ENCODE peak calls at places on chromosome 21, in four cellular contexts. One of them, this sample, is unnamed.

GRCh38 chr21:33360281-33360680 is 35.5 kb downstream of the IFNAR1 start:
- DNase-seq in PC-3: peak; percentile 59
- DNase-seq in SK-N-SH: no peak
- DNase-seq in neural progenitor cell: no peak
- DNase-seq in this sample: no peak

GRCh38 chr21:9839011-9839661 is 682.2 kb upstream of the TPTE start:
- DNase-seq in PC-3: peak; percentile 1
- DNase-seq in SK-N-SH: peak; percentile 41
- DNase-seq in neural progenitor cell: no peak
- DNase-seq in this sample: no peak

GRCh38 chr21:14600569-14601308 is 54.6 kb upstream of the SAMSN1 start:
- DNase-seq in PC-3: no peak
- DNase-seq in SK-N-SH: no peak
- DNase-seq in neural progenitor cell: no peak
- DNase-seq in this sample: no peak

GRCh38 chr21:42337830-42338729 is 12.7 kb downstream of the TFF2 start:
- DNase-seq in PC-3: peak; percentile 95
- DNase-seq in SK-N-SH: peak; percentile 55
- DNase-seq in neural progenitor cell: peak; percentile 87
- DNase-seq in this sample: peak; percentile 51

GRCh38 chr21:34579411-34579810 is 35.5 kb downstream of the RCAN1 start:
- DNase-seq in PC-3: peak; percentile 71
- DNase-seq in SK-N-SH: no peak
- DNase-seq in neural progenitor cell: no peak
- DNase-seq in this sample: no peak

GRCh38 chr21:44709426-44710293 is 1.7 kb downstream of the TSPEAR start:
- DNase-seq in PC-3: peak; percentile 62
- DNase-seq in SK-N-SH: peak; percentile 28
- DNase-seq in neural progenitor cell: peak; percentile 57
- DNase-seq in this sample: no peak

GRCh38 chr21:34204481-34205439 is 131.4 kb downstream of the MRPS6 start:
- DNase-seq in PC-3: no peak
- DNase-seq in SK-N-SH: peak; percentile 57
- DNase-seq in neural progenitor cell: peak; percentile 59
- DNase-seq in this sample: no peak

GRCh38 chr21:43921979-43922945 is 57.2 kb downstream of the AGPAT3 start:
- DNase-seq in PC-3: no peak
- DNase-seq in SK-N-SH: no peak
- DNase-seq in neural progenitor cell: no peak
- DNase-seq in this sample: no peak

GRCh38 chr21:22120616-22121266 is 1122.5 kb downstream of the NCAM2 start:
- DNase-seq in PC-3: peak; percentile 48
- DNase-seq in SK-N-SH: no peak
- DNase-seq in neural progenitor cell: peak; percentile 54
- DNase-seq in this sample: no peak

GRCh38 chr21:45294509-45295291 is 7.0 kb upstream of the POFUT2 start:
- DNase-seq in PC-3: peak; percentile 92
- DNase-seq in SK-N-SH: peak; percentile 25
- DNase-seq in neural progenitor cell: no peak
- DNase-seq in this sample: no peak

GRCh38 chr21:34945288-34945687 is 103.8 kb downstream of the RUNX1 start:
- DNase-seq in PC-3: no peak
- DNase-seq in SK-N-SH: no peak
- DNase-seq in neural progenitor cell: no peak
- DNase-seq in this sample: no peak

GRCh38 chr21:42740405-42740909 is 87.0 kb downstream of the PDE9A start:
- DNase-seq in PC-3: no peak
- DNase-seq in SK-N-SH: no peak
- DNase-seq in neural progenitor cell: no peak
- DNase-seq in this sample: no peak

GRCh38 chr21:44485254-44485793 is 30.0 kb downstream of the LRRC3 start:
- DNase-seq in PC-3: no peak
- DNase-seq in SK-N-SH: peak; percentile 83
- DNase-seq in neural progenitor cell: peak; percentile 74
- DNase-seq in this sample: no peak

GRCh38 chr21:45880097-45881068 is 101.2 kb upstream of the COL6A1 start:
- DNase-seq in PC-3: peak; percentile 91
- DNase-seq in SK-N-SH: peak; percentile 32
- DNase-seq in neural progenitor cell: peak; percentile 92
- DNase-seq in this sample: peak; percentile 90

GRCh38 chr21:44929799-44930542 is 9.3 kb upstream of the ITGB2 start:
- DNase-seq in PC-3: no peak
- DNase-seq in SK-N-SH: no peak
- DNase-seq in neural progenitor cell: no peak
- DNase-seq in this sample: no peak

GRCh38 chr21:30042443-30042842 is 102.6 kb upstream of the GRIK1 start:
- DNase-seq in PC-3: no peak
- DNase-seq in SK-N-SH: no peak
- DNase-seq in neural progenitor cell: no peak
- DNase-seq in this sample: no peak

GRCh38 chr21:14646893-14647292 is 100.8 kb upstream of the SAMSN1 start:
- DNase-seq in PC-3: no peak
- DNase-seq in SK-N-SH: no peak
- DNase-seq in neural progenitor cell: no peak
- DNase-seq in this sample: no peak

GRCh38 chr21:15063081-15063820 is 1.5 kb downstream of the NRIP1 start:
- DNase-seq in PC-3: peak; percentile 43
- DNase-seq in SK-N-SH: no peak
- DNase-seq in neural progenitor cell: peak; percentile 40
- DNase-seq in this sample: peak; percentile 4

GRCh38 chr21:37009740-37010341 is 3.3 kb downstream of the RIPPLY3 start:
- DNase-seq in PC-3: peak; percentile 93
- DNase-seq in SK-N-SH: peak; percentile 91
- DNase-seq in neural progenitor cell: peak; percentile 92
- DNase-seq in this sample: peak; percentile 98

GRCh38 chr21:45279446-45280177 is 8.1 kb downstream of the POFUT2 start:
- DNase-seq in PC-3: no peak
- DNase-seq in SK-N-SH: no peak
- DNase-seq in neural progenitor cell: no peak
- DNase-seq in this sample: no peak

GRCh38 chr21:36606292-36606982 is 92.5 kb upstream of the SIM2 start:
- DNase-seq in PC-3: no peak
- DNase-seq in SK-N-SH: no peak
- DNase-seq in neural progenitor cell: no peak
- DNase-seq in this sample: peak; percentile 5

GRCh38 chr21:44834231-44834950 is 16.5 kb upstream of the SUMO3 start:
- DNase-seq in PC-3: no peak
- DNase-seq in SK-N-SH: no peak
- DNase-seq in neural progenitor cell: no peak
- DNase-seq in this sample: no peak

GRCh38 chr21:42636535-42636914 is 16.9 kb upstream of the PDE9A start:
- DNase-seq in PC-3: peak; percentile 39
- DNase-seq in SK-N-SH: no peak
- DNase-seq in neural progenitor cell: no peak
- DNase-seq in this sample: no peak

GRCh38 chr21:45889961-45890360 is 91.6 kb upstream of the COL6A1 start:
- DNase-seq in PC-3: no peak
- DNase-seq in SK-N-SH: no peak
- DNase-seq in neural progenitor cell: peak; percentile 48
- DNase-seq in this sample: no peak

GRCh38 chr21:29793712-29794111 is 146.1 kb downstream of the GRIK1 start:
- DNase-seq in PC-3: no peak
- DNase-seq in SK-N-SH: no peak
- DNase-seq in neural progenitor cell: no peak
- DNase-seq in this sample: no peak

GRCh38 chr21:37742532-37742931 is 173.7 kb downstream of the KCNJ6 start:
- DNase-seq in PC-3: no peak
- DNase-seq in SK-N-SH: no peak
- DNase-seq in neural progenitor cell: no peak
- DNase-seq in this sample: no peak

GRCh38 chr21:37028579-37028978 is 22.1 kb downstream of the RIPPLY3 start:
- DNase-seq in PC-3: peak; percentile 45
- DNase-seq in SK-N-SH: no peak
- DNase-seq in neural progenitor cell: no peak
- DNase-seq in this sample: no peak

DNA sequence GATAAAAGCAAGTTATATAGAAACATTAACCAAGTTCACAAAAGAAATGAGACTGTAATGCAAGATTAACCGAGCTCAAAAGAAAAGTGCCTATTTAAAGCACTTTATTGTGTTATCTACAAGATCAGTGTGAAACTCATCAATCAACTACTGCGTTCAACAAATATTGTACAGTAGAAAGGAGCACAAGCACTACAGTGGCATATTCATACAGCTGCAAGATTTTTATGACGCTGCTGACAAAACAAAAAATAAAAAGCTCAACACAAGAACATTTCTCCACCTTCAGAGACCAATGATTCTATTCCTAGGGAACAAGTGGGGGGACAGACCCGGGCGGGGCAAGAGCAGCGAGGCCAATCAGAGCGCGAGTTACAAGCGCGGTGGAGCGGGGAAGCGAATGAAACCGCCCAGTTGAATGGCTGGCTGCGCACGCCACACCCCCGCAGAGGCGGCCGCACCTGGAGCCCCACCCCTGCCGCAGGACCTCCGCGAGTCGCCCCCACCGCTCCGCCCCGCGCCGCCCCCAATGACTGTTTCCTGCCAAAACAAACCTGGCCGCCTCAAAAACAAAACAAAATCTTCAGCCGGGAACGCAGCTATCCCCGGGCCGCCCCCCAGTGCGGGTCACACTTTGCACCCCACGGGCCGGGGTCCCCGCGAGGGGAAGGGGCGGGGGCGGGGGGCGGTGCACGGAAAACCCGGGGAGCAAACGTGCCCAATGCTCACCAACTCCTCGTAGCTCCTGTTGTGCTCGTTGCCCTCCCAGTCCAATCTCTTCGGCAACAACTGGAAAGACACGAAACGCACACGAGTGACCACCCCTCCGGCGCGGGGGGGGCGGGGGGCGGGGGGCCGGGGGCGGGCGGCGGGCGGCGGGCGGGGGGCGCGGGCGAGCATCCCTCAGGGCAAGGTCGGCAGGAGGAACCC is 1.1 kb downstream of the BRWD1 start:
- DNase-seq in PC-3: peak; percentile 91
- DNase-seq in SK-N-SH: peak; percentile 98
- DNase-seq in neural progenitor cell: peak; percentile 91
- DNase-seq in this sample: peak; percentile 94
- TF ChIP-seq CTCF in PC-3: no peak
- TF ChIP-seq CTCF in SK-N-SH: no peak
- TF ChIP-seq CTCF in neural progenitor cell: no peak
- TF ChIP-seq CTCF in this sample: no peak

GRCh38 chr21:26003428-26003827 is 167.1 kb downstream of the APP start:
- DNase-seq in PC-3: no peak
- DNase-seq in SK-N-SH: no peak
- DNase-seq in neural progenitor cell: no peak
- DNase-seq in this sample: no peak

GRCh38 chr21:25997788-25998611 is 172.6 kb downstream of the APP start:
- DNase-seq in PC-3: peak; percentile 68
- DNase-seq in SK-N-SH: no peak
- DNase-seq in neural progenitor cell: peak; percentile 88
- DNase-seq in this sample: no peak

GRCh38 chr21:25995283-25995682 is 175.3 kb downstream of the APP start:
- DNase-seq in PC-3: no peak
- DNase-seq in SK-N-SH: no peak
- DNase-seq in neural progenitor cell: no peak
- DNase-seq in this sample: no peak

GRCh38 chr21:26001356-26001755 is 169.2 kb downstream of the APP start:
- DNase-seq in PC-3: no peak
- DNase-seq in SK-N-SH: no peak
- DNase-seq in neural progenitor cell: no peak
- DNase-seq in this sample: no peak

DNA sequence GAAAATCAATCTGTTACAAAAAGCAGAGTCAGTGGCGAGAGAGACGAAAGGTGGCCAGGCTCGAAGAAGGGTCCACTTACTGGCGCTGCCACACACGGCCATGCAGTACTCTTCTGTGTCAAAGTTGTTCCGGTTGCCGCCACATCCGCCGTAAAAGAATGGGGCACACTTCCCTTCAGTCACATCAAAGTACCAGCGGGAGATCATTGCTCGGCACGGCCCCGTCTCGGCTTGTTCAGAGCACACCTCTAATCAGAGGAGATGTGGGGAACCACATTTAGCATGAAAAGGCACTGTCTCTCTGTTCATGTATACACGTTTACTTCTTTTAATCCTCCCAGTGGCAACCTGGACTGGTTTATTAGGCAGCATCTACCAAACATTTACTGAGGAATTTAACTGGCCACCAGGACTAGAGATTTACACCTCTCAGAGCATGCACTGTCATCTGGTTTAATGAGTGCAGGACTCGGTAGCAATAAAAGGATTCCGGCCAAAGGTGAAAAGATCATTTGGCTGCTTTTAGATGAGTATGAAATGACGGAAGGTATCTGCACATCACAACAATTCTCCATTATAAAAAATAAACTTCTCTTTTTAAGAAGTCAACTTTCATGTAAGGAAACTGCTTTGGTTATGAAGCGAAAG is 170.5 kb downstream of the APP start:
- DNase-seq in PC-3: no peak
- DNase-seq in SK-N-SH: no peak
- DNase-seq in neural progenitor cell: peak; percentile 55
- DNase-seq in this sample: no peak
- H3K4me1 ChIP-seq in PC-3: peaks cover 10% of the 10 kb centered on the region
- H3K4me1 ChIP-seq in SK-N-SH: no peaks in the 10 kb centered on the region
- H3K4me1 ChIP-seq in neural progenitor cell: peaks cover 47% of the 10 kb centered on the region
- H3K4me1 ChIP-seq in this sample: peaks cover 1% of the 10 kb centered on the region

GRCh38 chr21:39429445-39429844 is 16.1 kb downstream of the LCA5L start:
- DNase-seq in PC-3: no peak
- DNase-seq in SK-N-SH: no peak
- DNase-seq in neural progenitor cell: no peak
- DNase-seq in this sample: no peak
- TF ChIP-seq EZH2phosphoT487 in PC-3: no peak
- TF ChIP-seq EZH2phosphoT487 in SK-N-SH: no peak
- TF ChIP-seq EZH2phosphoT487 in neural progenitor cell: no peak
- TF ChIP-seq EZH2phosphoT487 in this sample: no peak

GRCh38 chr21:17146426-17146825 is 366.4 kb upstream of the CXADR start:
- DNase-seq in PC-3: no peak
- DNase-seq in SK-N-SH: no peak
- DNase-seq in neural progenitor cell: no peak
- DNase-seq in this sample: no peak
- TF ChIP-seq CTCF in PC-3: no peak
- TF ChIP-seq CTCF in SK-N-SH: no peak
- TF ChIP-seq CTCF in neural progenitor cell: peak; percentile 34
- TF ChIP-seq CTCF in this sample: no peak

DNA sequence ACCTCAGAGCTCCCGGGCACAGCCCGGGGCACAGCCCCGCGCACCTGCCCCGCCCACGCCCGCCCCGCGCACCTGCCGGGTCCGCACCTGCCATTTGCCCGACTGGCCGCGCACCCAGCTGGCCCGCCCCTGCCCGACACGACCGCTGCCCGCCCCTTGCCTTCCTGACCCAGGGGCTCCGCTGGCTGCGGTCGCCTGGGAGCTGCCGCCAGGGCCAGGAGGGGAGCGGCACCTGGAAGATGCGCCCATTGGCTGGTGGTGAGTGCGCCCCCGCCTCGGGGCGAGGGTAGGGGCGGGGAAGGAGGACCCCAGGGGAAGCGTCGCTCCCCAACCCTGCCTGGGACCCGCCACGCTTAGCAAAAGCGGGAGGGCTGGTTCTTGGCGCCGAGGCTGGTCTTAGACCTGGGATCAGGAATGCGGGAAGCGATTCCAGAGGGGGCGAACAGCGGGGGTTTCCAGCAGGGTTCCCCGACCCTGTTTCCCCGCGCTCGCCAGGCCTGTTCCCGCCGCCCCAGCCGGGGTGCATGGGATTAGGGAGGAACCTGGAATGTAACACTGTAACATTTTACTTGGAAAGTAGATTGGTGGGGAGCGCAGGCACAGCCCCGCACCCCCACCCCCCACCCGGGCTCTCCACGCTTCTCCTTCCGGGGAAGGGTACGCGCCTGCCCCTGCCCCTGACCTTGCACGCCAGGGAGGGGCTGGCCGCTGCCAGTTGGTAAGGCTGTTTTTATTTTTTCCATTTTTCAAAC is at the start of gene FAM3B:
- DNase-seq in PC-3: no peak
- DNase-seq in SK-N-SH: peak; percentile 19
- DNase-seq in neural progenitor cell: peak; percentile 69
- DNase-seq in this sample: no peak
- H3K4me1 ChIP-seq in PC-3: no peaks in the 10 kb centered on the region
- H3K4me1 ChIP-seq in SK-N-SH: no peaks in the 10 kb centered on the region
- H3K4me1 ChIP-seq in neural progenitor cell: no peaks in the 10 kb centered on the region
- H3K4me1 ChIP-seq in this sample: peaks cover 11% of the 10 kb centered on the region

This sample was measured in MM.1S.